ENCODE peak calls at places on chromosomes 11 and 22, in nine cellular contexts. X, A, B, S, T, C, Y, I and K are unnamed samples.

GRCh38 chr11:91788764-91789163 is 435.9 kb upstream of the FAT3 start:
- DNase-seq in X (no peak), A (no peak), B (no peak), S (no peak), T (no peak), C (no peak), Y (no peak), I (no peak), K (no peak)

GRCh38 chr11:116694815-116695590 is 77.8 kb downstream of the BUD13 start:
- DNase-seq in X (peak; percentile 36), A (no peak), B (no peak), S (no peak), T (no peak), C (no peak), Y (peak; percentile 58), I (no peak), K (no peak)

GRCh38 chr11:128687321-128687720 is 6.6 kb upstream of the FLI1 start:
- DNase-seq in X (no peak), A (peak; percentile 50), B (peak; percentile 58), S (no peak), T (no peak), C (no peak), Y (peak; percentile 80), I (peak; percentile 46), K (no peak)

GRCh38 chr22:50482107-50483074 is 1.0 kb downstream of the ADM2 start:
- DNase-seq in X (no peak), A (no peak), B (no peak), S (no peak), T (no peak), C (no peak), Y (no peak), I (no peak), K (no peak)

GRCh38 chr11:69033431-69033830 is 15.3 kb upstream of the TPCN2 start:
- DNase-seq in X (no peak), A (no peak), B (no peak), S (no peak), T (no peak), C (no peak), Y (no peak), I (no peak), K (no peak)

GRCh38 chr22:46598737-46599424 is 21.3 kb upstream of the GRAMD4 start:
- DNase-seq in X (peak; percentile 48), A (peak; percentile 26), B (no peak), S (no peak), T (no peak), C (no peak), Y (peak; percentile 55), I (no peak), K (peak; percentile 30)

GRCh38 chr11:30585892-30586250 is 282 bp downstream of the MPPED2 start:
- DNase-seq in X (peak; percentile 47), A (no peak), B (no peak), S (peak; percentile 23), T (peak; percentile 57), C (no peak), Y (peak; percentile 81), I (peak; percentile 17), K (peak; percentile 37)

GRCh38 chr22:39314251-39314971 is 5.0 kb downstream of the RPL3 start:
- DNase-seq in X (no peak), A (peak; percentile 41), B (peak; percentile 61), S (no peak), T (no peak), C (no peak), Y (peak; percentile 70), I (no peak), K (no peak)

GRCh38 chr11:117303101-117303500 is 12.0 kb downstream of the BACE1-AS start:
- DNase-seq in X (no peak), A (no peak), B (no peak), S (no peak), T (no peak), C (no peak), Y (no peak), I (no peak), K (no peak)

GRCh38 chr11:5204787-5205186 is 4.3 kb upstream of the OR51V1 start:
- DNase-seq in X (no peak), A (peak; percentile 77), B (peak; percentile 87), S (no peak), T (peak; percentile 54), C (peak; percentile 44), Y (no peak), I (no peak), K (no peak)

GRCh38 chr22:47540011-47540410 is 777.6 kb downstream of the TBC1D22A start:
- DNase-seq in X (no peak), A (no peak), B (no peak), S (no peak), T (no peak), C (no peak), Y (no peak), I (no peak), K (no peak)

GRCh38 chr11:27505781-27506180 is 788 bp downstream of the LIN7C start:
- DNase-seq in X (no peak), A (no peak), B (no peak), S (no peak), T (no peak), C (no peak), Y (no peak), I (no peak), K (no peak)

GRCh38 chr22:32204211-32204855 is 540 bp downstream of the RFPL2 start:
- DNase-seq in X (peak; percentile 52), A (no peak), B (peak; percentile 64), S (no peak), T (peak; percentile 56), C (no peak), Y (no peak), I (no peak), K (no peak)

GRCh38 chr22:32203181-32204105 is 1.4 kb downstream of the RFPL2 start:
- DNase-seq in X (no peak), A (no peak), B (no peak), S (no peak), T (peak; percentile 14), C (no peak), Y (no peak), I (no peak), K (no peak)

GRCh38 chr22:32202539-32203180 is 2.2 kb downstream of the RFPL2 start:
- DNase-seq in X (peak; percentile 85), A (peak; percentile 14), B (peak; percentile 80), S (peak; percentile 40), T (peak; percentile 84), C (peak; percentile 37), Y (no peak), I (peak; percentile 71), K (peak; percentile 26)

GRCh38 chr22:32200752-32201151 is 4.1 kb downstream of the RFPL2 start:
- DNase-seq in X (no peak), A (no peak), B (peak; percentile 35), S (no peak), T (no peak), C (no peak), Y (no peak), I (no peak), K (no peak)

DNA sequence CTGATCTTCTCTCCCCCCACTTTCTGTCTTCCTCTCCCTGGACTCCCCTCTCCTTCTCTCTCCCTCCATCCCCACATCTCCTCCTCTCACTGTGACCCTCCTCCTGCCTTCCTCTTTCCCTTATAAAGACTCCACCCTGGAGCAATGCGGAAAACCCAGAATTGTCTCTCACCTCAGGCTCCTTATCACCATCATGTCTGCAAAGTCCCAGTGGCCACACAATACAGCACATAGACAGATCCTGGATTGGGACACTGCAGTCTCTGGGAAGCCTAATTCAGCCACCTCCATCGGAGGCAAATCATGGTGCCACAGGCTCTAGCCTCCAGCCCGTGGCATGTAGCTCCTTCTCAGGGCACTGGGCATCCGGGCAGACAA is 2.7 kb downstream of the RFPL2 start:
- DNase-seq in X (no peak), A (no peak), B (peak; percentile 84), S (no peak), T (no peak), C (no peak), Y (no peak), I (no peak), K (no peak)
- H3K4me3 ChIP-seq in X (no peak overlapping the region), A (no peak overlapping the region), B (no peak overlapping the region), S (no peak overlapping the region), T (no peak overlapping the region), C (no peak overlapping the region), Y (no peak overlapping the region), I (no peak overlapping the region), K (peak overlapping the region; percentile 53)

GRCh38 chr11:88202498-88202897 is 27.3 kb upstream of the RAB38 start:
- DNase-seq in X (no peak), A (no peak), B (no peak), S (no peak), T (no peak), C (no peak), Y (no peak), I (no peak), K (no peak)
- H3K4me1 ChIP-seq in X (no peaks in the 10 kb centered on the region), A (no peaks in the 10 kb centered on the region), B (no peaks in the 10 kb centered on the region), S (no peaks in the 10 kb centered on the region), T (no peaks in the 10 kb centered on the region), C (no peaks in the 10 kb centered on the region), Y (no peaks in the 10 kb centered on the region), I (no peaks in the 10 kb centered on the region), K (no peaks in the 10 kb centered on the region)

DNA sequence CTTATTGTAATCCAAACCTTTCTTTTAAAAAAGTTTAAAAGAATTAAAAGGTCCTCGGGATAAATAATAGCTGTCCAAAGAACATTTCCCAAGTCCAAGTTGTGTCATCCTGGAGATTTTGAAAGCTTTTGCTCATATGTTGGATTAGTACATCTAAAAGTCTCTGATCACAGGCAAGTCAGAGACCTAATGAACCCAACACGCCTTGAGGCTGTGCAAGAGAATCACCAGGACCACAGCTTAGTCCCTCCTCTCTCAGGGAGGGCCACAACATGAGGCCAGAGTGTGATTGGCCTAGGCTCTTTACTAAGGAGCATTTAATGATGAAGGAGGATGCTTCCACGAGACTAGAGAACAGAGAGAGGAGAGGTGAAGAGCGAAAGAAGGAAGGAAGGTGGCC is 98.7 kb upstream of the OR5AK2 start:
- DNase-seq in X (no peak), A (no peak), B (no peak), S (no peak), T (no peak), C (no peak), Y (no peak), I (no peak), K (no peak)
- H3K27ac ChIP-seq in X (no peak overlapping the region), A (no peak overlapping the region), B (no peak overlapping the region), S (no peak overlapping the region), T (no peak overlapping the region), C (no peak overlapping the region), Y (no peak overlapping the region), I (no peak overlapping the region), K (no peak overlapping the region)

GRCh38 chr11:15885913-15886698 is 470.2 kb downstream of the SOX6 start:
- DNase-seq in X (no peak), A (no peak), B (no peak), S (no peak), T (no peak), C (no peak), Y (no peak), I (no peak), K (no peak)

GRCh38 chr11:15884131-15884530 is 472.2 kb downstream of the SOX6 start:
- DNase-seq in X (no peak), A (no peak), B (no peak), S (no peak), T (no peak), C (no peak), Y (no peak), I (no peak), K (no peak)

GRCh38 chr11:15883349-15883961 is 472.9 kb downstream of the SOX6 start:
- DNase-seq in X (no peak), A (no peak), B (no peak), S (no peak), T (no peak), C (no peak), Y (no peak), I (no peak), K (no peak)

GRCh38 chr11:15886866-15887265 is 469.5 kb downstream of the SOX6 start:
- DNase-seq in X (no peak), A (peak; percentile 65), B (no peak), S (no peak), T (no peak), C (no peak), Y (no peak), I (no peak), K (no peak)

GRCh38 chr11:15884792-15885540 is 471.4 kb downstream of the SOX6 start:
- DNase-seq in X (no peak), A (peak; percentile 76), B (peak; percentile 54), S (no peak), T (peak; percentile 58), C (no peak), Y (no peak), I (no peak), K (no peak)
- H3K4me3 ChIP-seq in X (no peak overlapping the region), A (no peak overlapping the region), B (no peak overlapping the region), S (no peak overlapping the region), T (no peak overlapping the region), C (no peak overlapping the region), Y (no peak overlapping the region), I (no peak overlapping the region), K (no peak overlapping the region)